ENCODE peak calls at places on chromosomes 7 and 10, in ten cellular contexts. H, D, I, S, K, Y, G, X, L and B are unnamed samples.

GRCh38 chr10:7258948-7259523 is 151.8 kb downstream of the SFMBT2 start:
- DNase-seq in H (peak), D (no peak), I (peak), S (no peak), K (no peak), Y (no peak), G (no peak), X (no peak), L (no peak), B (peak)

GRCh38 chr7:57388761-57389160 is 61.2 kb upstream of the ZNF716 start:
- DNase-seq in H (no peak), D (no peak), I (no peak), S (no peak), K (no peak), Y (no peak), G (no peak), X (no peak), L (no peak), B (no peak)

GRCh38 chr10:30422981-30423654 is 10.9 kb upstream of the MAP3K8 start:
- DNase-seq in H (no peak), D (peak), I (no peak), S (peak), K (peak), Y (no peak), G (no peak), X (no peak), L (peak), B (peak)

GRCh38 chr7:94510582-94511456 is 1.2 kb downstream of the CASD1 start:
- DNase-seq in H (no peak), D (peak), I (peak), S (peak), K (peak), Y (no peak), G (no peak), X (no peak), L (peak), B (peak)

GRCh38 chr10:127216786-127217185 is 20.4 kb upstream of the INSYN2A start:
- DNase-seq in H (no peak), D (no peak), I (no peak), S (no peak), K (no peak), Y (no peak), G (peak), X (no peak), L (no peak), B (no peak)

GRCh38 chr10:130301026-130301892 is 165.1 kb downstream of the GLRX3 start:
- DNase-seq in H (peak), D (no peak), I (peak), S (no peak), K (no peak), Y (no peak), G (no peak), X (peak), L (no peak), B (peak)

GRCh38 chr7:123975049-123975448 is 50.0 kb downstream of the SPAM1 start:
- DNase-seq in H (no peak), D (no peak), I (no peak), S (no peak), K (no peak), Y (no peak), G (no peak), X (no peak), L (no peak), B (no peak)

GRCh38 chr7:23864984-23865383 is 155.0 kb downstream of the STK31 start:
- DNase-seq in H (no peak), D (peak), I (no peak), S (no peak), K (no peak), Y (no peak), G (no peak), X (peak), L (no peak), B (no peak)

GRCh38 chr10:31650010-31650409 is 278.6 kb downstream of the ARHGAP12 start:
- DNase-seq in H (no peak), D (peak), I (no peak), S (peak), K (peak), Y (peak), G (peak), X (peak), L (peak), B (peak)

GRCh38 chr10:103055105-103055504 is 137.0 kb downstream of the CNNM2 start:
- DNase-seq in H (no peak), D (no peak), I (no peak), S (no peak), K (no peak), Y (no peak), G (no peak), X (no peak), L (no peak), B (no peak)

GRCh38 chr7:82838314-82838713 is 324.4 kb downstream of the PCLO start:
- DNase-seq in H (no peak), D (no peak), I (no peak), S (no peak), K (no peak), Y (no peak), G (no peak), X (no peak), L (no peak), B (no peak)

GRCh38 chr7:113374924-113375323 is 256.6 kb upstream of the SMIM30 start:
- DNase-seq in H (no peak), D (no peak), I (no peak), S (no peak), K (peak), Y (no peak), G (no peak), X (no peak), L (peak), B (no peak)

GRCh38 chr10:132540456-132540855 is 2.9 kb downstream of the INPP5A start:
- DNase-seq in H (no peak), D (peak), I (no peak), S (peak), K (no peak), Y (no peak), G (no peak), X (no peak), L (peak), B (peak)

GRCh38 chr7:44808914-44809393 is 12.5 kb downstream of the PPIA start:
- DNase-seq in H (no peak), D (no peak), I (no peak), S (no peak), K (no peak), Y (no peak), G (no peak), X (no peak), L (no peak), B (no peak)

GRCh38 chr7:46557295-46557711 is 636.2 kb upstream of the IGFBP3 start:
- DNase-seq in H (no peak), D (peak), I (no peak), S (no peak), K (no peak), Y (no peak), G (no peak), X (no peak), L (no peak), B (no peak)

GRCh38 chr7:95238252-95238938 is 85.9 kb downstream of the PON1 start:
- DNase-seq in H (no peak), D (no peak), I (no peak), S (no peak), K (no peak), Y (no peak), G (no peak), X (no peak), L (no peak), B (no peak)

GRCh38 chr7:144050093-144050492 is 1.3 kb downstream of the OR2A5 start:
- DNase-seq in H (no peak), D (peak), I (no peak), S (no peak), K (no peak), Y (no peak), G (no peak), X (no peak), L (no peak), B (no peak)

GRCh38 chr7:138077809-138078208 is 1.6 kb downstream of the AKR1D1 start:
- DNase-seq in H (no peak), D (peak), I (no peak), S (no peak), K (no peak), Y (no peak), G (no peak), X (no peak), L (no peak), B (no peak)

GRCh38 chr10:133087679-133088523 is at the start of gene ADGRA1:
- DNase-seq in H (no peak), D (no peak), I (no peak), S (no peak), K (peak), Y (peak), G (no peak), X (no peak), L (peak), B (no peak)

GRCh38 chr7:29350351-29350750 is 155.8 kb downstream of the CHN2 start:
- DNase-seq in H (no peak), D (no peak), I (no peak), S (no peak), K (no peak), Y (no peak), G (no peak), X (no peak), L (no peak), B (no peak)

GRCh38 chr10:71685554-71686202 is 33.9 kb downstream of the C10orf105 start:
- DNase-seq in H (no peak), D (no peak), I (no peak), S (no peak), K (no peak), Y (no peak), G (no peak), X (no peak), L (peak), B (no peak)

GRCh38 chr7:52648903-52649302 is 386.5 kb upstream of the POM121L12 start:
- DNase-seq in H (no peak), D (peak), I (no peak), S (no peak), K (no peak), Y (no peak), G (no peak), X (no peak), L (no peak), B (no peak)